ENCODE peak calls at places on chromosome 3, in nine cellular contexts. One of them, this sample, is unnamed.

GRCh38 chr3:106428565-106428994 is 559.8 kb upstream of the CBLB start:
- DNase-seq in breast epithelium: no peak
- DNase-seq in nephron progenitor cell: no peak
- DNase-seq in kidney: no peak
- DNase-seq in ovary: peak
- DNase-seq in neural crest cell: no peak
- DNase-seq in progenitor cell of endocrine pancreas: no peak
- DNase-seq in RWPE1: peak
- DNase-seq in stomach: no peak
- DNase-seq in this sample: peak

GRCh38 chr3:104596054-104596453 is 770.7 kb upstream of the ALCAM start:
- DNase-seq in neural crest cell: no peak
- DNase-seq in RWPE1: no peak
- DNase-seq in ovary: no peak
- DNase-seq in progenitor cell of endocrine pancreas: no peak
- DNase-seq in breast epithelium: no peak
- DNase-seq in stomach: no peak
- DNase-seq in nephron progenitor cell: no peak
- DNase-seq in kidney: no peak
- DNase-seq in this sample: no peak

GRCh38 chr3:156187146-156187769 is 66.9 kb downstream of the KCNAB1 start:
- DNase-seq in neural crest cell: no peak
- DNase-seq in progenitor cell of endocrine pancreas: no peak
- DNase-seq in kidney: no peak
- DNase-seq in ovary: no peak
- DNase-seq in RWPE1: no peak
- DNase-seq in breast epithelium: no peak
- DNase-seq in stomach: no peak
- DNase-seq in nephron progenitor cell: no peak
- DNase-seq in this sample: no peak

GRCh38 chr3:6680119-6680806 is 180.7 kb upstream of the GRM7 start:
- DNase-seq in neural crest cell: no peak
- DNase-seq in RWPE1: no peak
- DNase-seq in breast epithelium: no peak
- DNase-seq in progenitor cell of endocrine pancreas: no peak
- DNase-seq in nephron progenitor cell: no peak
- DNase-seq in stomach: no peak
- DNase-seq in ovary: no peak
- DNase-seq in kidney: no peak
- DNase-seq in this sample: no peak

GRCh38 chr3:45785626-45786150 is 10.6 kb downstream of the SLC6A20 start:
- DNase-seq in breast epithelium: peak
- DNase-seq in neural crest cell: no peak
- DNase-seq in RWPE1: no peak
- DNase-seq in nephron progenitor cell: no peak
- DNase-seq in stomach: peak
- DNase-seq in kidney: no peak
- DNase-seq in ovary: no peak
- DNase-seq in progenitor cell of endocrine pancreas: no peak
- DNase-seq in this sample: no peak

GRCh38 chr3:194275721-194276120 is 75.4 kb downstream of the CPN2 start:
- DNase-seq in ovary: peak
- DNase-seq in progenitor cell of endocrine pancreas: no peak
- DNase-seq in stomach: no peak
- DNase-seq in breast epithelium: peak
- DNase-seq in kidney: no peak
- DNase-seq in nephron progenitor cell: no peak
- DNase-seq in RWPE1: no peak
- DNase-seq in neural crest cell: no peak
- DNase-seq in this sample: no peak

GRCh38 chr3:71504250-71505036 is 79.1 kb downstream of the FOXP1 start:
- DNase-seq in kidney: no peak
- DNase-seq in stomach: no peak
- DNase-seq in nephron progenitor cell: no peak
- DNase-seq in progenitor cell of endocrine pancreas: no peak
- DNase-seq in neural crest cell: no peak
- DNase-seq in RWPE1: peak
- DNase-seq in breast epithelium: no peak
- DNase-seq in ovary: no peak
- DNase-seq in this sample: no peak

GRCh38 chr3:152382312-152383135 is 113.8 kb downstream of the MBNL1 start:
- DNase-seq in kidney: no peak
- DNase-seq in progenitor cell of endocrine pancreas: no peak
- DNase-seq in RWPE1: no peak
- DNase-seq in breast epithelium: no peak
- DNase-seq in nephron progenitor cell: no peak
- DNase-seq in neural crest cell: no peak
- DNase-seq in ovary: no peak
- DNase-seq in stomach: no peak
- DNase-seq in this sample: no peak

GRCh38 chr3:9914559-9915251 is 2.2 kb upstream of the IL17RC start:
- DNase-seq in nephron progenitor cell: no peak
- DNase-seq in ovary: no peak
- DNase-seq in breast epithelium: no peak
- DNase-seq in progenitor cell of endocrine pancreas: no peak
- DNase-seq in kidney: no peak
- DNase-seq in stomach: no peak
- DNase-seq in neural crest cell: no peak
- DNase-seq in RWPE1: no peak
- DNase-seq in this sample: no peak

GRCh38 chr3:120450914-120451669 is at the start of gene FSTL1:
- DNase-seq in ovary: peak
- DNase-seq in nephron progenitor cell: peak
- DNase-seq in breast epithelium: peak
- DNase-seq in progenitor cell of endocrine pancreas: peak
- DNase-seq in stomach: no peak
- DNase-seq in neural crest cell: peak
- DNase-seq in RWPE1: no peak
- DNase-seq in kidney: peak
- DNase-seq in this sample: no peak

DNA sequence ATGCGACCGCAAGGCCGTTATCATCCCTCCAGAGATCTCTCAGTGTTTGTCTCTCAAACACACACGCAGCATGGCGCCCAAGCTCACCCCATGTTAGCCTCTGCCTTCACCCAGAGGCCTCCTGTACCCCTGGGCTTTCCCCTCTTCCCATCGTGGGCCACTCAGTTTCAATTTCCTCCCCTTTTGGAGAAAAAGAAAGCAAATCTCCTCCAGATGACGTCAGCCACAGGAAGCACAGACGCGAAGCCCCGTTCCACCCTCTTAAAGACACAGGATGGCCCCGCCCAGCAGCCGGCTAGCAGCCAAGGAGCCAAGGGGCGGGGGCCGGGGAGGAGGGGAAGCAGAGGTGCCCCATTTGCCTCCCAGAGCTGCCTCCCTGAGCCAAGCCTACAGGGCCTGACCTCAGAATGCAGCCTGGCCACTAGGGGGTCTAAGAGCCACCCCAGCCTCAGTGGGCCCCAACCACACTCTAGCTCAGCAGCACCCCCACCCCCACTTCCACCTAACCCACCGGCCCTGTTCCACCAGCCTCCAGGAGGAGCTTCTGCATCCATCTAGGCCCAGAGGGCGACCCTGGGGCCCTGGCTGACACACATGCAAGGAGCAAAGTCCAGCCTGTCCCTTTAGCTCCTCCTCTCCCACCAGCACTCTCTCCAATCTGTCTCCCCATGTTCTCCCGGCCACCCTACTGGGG is 26.5 kb downstream of the ATRIP start:
- DNase-seq in RWPE1: peak
- DNase-seq in stomach: peak
- DNase-seq in neural crest cell: peak
- DNase-seq in ovary: peak
- DNase-seq in progenitor cell of endocrine pancreas: peak
- DNase-seq in breast epithelium: peak
- DNase-seq in kidney: peak
- DNase-seq in nephron progenitor cell: peak
- DNase-seq in this sample: peak
- TF ChIP-seq CTCF in RWPE1: peak
- TF ChIP-seq CTCF in stomach: peak
- TF ChIP-seq CTCF in neural crest cell: peak
- TF ChIP-seq CTCF in ovary: peak
- TF ChIP-seq CTCF in progenitor cell of endocrine pancreas: peak
- TF ChIP-seq CTCF in breast epithelium: peak
- TF ChIP-seq CTCF in kidney: peak
- TF ChIP-seq CTCF in nephron progenitor cell: peak
- TF ChIP-seq CTCF in this sample: peak

GRCh38 chr3:98453827-98454226 is 9.2 kb upstream of the OR5K1 start:
- DNase-seq in neural crest cell: no peak
- DNase-seq in RWPE1: no peak
- DNase-seq in progenitor cell of endocrine pancreas: no peak
- DNase-seq in kidney: no peak
- DNase-seq in nephron progenitor cell: no peak
- DNase-seq in breast epithelium: no peak
- DNase-seq in ovary: no peak
- DNase-seq in stomach: no peak
- DNase-seq in this sample: no peak

GRCh38 chr3:98449606-98450193 is 13.3 kb upstream of the OR5K1 start:
- DNase-seq in neural crest cell: no peak
- DNase-seq in RWPE1: no peak
- DNase-seq in ovary: no peak
- DNase-seq in nephron progenitor cell: no peak
- DNase-seq in kidney: no peak
- DNase-seq in progenitor cell of endocrine pancreas: no peak
- DNase-seq in breast epithelium: no peak
- DNase-seq in stomach: no peak
- DNase-seq in this sample: no peak

GRCh38 chr3:98445949-98446406 is 17.0 kb upstream of the OR5K1 start:
- DNase-seq in stomach: no peak
- DNase-seq in nephron progenitor cell: no peak
- DNase-seq in RWPE1: peak
- DNase-seq in kidney: no peak
- DNase-seq in neural crest cell: no peak
- DNase-seq in breast epithelium: no peak
- DNase-seq in ovary: no peak
- DNase-seq in progenitor cell of endocrine pancreas: no peak
- DNase-seq in this sample: no peak

GRCh38 chr3:98454929-98455328 is 8.1 kb upstream of the OR5K1 start:
- DNase-seq in ovary: no peak
- DNase-seq in progenitor cell of endocrine pancreas: no peak
- DNase-seq in neural crest cell: no peak
- DNase-seq in nephron progenitor cell: no peak
- DNase-seq in stomach: no peak
- DNase-seq in breast epithelium: no peak
- DNase-seq in RWPE1: peak
- DNase-seq in kidney: no peak
- DNase-seq in this sample: no peak

DNA sequence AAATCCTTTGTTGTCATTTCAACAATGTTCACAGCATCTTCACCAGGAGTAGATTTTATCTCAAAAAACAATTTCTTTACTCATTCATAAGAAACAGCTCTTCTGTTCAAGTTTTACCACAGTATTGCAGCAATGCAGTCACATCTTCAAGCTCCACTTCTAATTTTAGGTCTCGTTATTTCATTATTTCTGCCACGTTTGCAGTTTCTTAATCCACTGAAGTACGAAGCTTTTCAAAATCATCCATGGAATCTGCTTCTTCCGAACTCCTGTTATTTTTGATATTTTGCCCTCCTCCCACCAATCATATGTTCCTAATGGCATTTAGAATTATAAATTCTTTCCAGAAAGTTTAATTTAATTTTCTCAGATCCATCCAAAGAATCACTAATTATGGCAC is 12.6 kb upstream of the OR5K1 start:
- DNase-seq in stomach: no peak
- DNase-seq in ovary: no peak
- DNase-seq in breast epithelium: no peak
- DNase-seq in nephron progenitor cell: no peak
- DNase-seq in kidney: no peak
- DNase-seq in neural crest cell: no peak
- DNase-seq in RWPE1: no peak
- DNase-seq in progenitor cell of endocrine pancreas: no peak
- DNase-seq in this sample: no peak
- TF ChIP-seq CTCF in stomach: no peak
- TF ChIP-seq CTCF in ovary: no peak
- TF ChIP-seq CTCF in breast epithelium: no peak
- TF ChIP-seq CTCF in nephron progenitor cell: no peak
- TF ChIP-seq CTCF in kidney: no peak
- TF ChIP-seq CTCF in neural crest cell: no peak
- TF ChIP-seq CTCF in RWPE1: no peak
- TF ChIP-seq CTCF in progenitor cell of endocrine pancreas: no peak
- TF ChIP-seq CTCF in this sample: no peak

DNA sequence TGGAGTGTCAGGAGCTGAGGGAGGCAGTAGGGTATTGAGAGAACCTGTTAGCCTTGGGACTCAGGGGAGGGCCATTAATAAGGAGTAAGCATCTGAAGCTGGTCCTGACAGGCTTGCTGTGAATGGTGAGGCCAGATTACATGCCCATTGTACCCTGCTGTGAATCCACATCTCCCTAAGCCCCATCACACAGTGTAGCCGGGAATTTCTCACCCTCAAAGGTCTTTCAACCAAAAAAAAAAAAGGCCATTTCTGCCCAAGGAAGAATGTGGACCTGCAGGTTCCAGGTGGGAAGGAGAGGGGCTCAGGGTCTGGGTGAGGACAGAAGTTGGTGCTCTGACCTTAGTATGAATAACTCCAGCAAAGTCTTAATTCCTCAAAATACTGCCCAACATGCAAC is 37.2 kb downstream of the MAGEF1 start:
- DNase-seq in nephron progenitor cell: no peak
- DNase-seq in ovary: no peak
- DNase-seq in RWPE1: no peak
- DNase-seq in kidney: no peak
- DNase-seq in progenitor cell of endocrine pancreas: no peak
- DNase-seq in breast epithelium: no peak
- DNase-seq in stomach: no peak
- DNase-seq in neural crest cell: no peak
- DNase-seq in this sample: no peak
- TF ChIP-seq CTCF in nephron progenitor cell: no peak
- TF ChIP-seq CTCF in ovary: no peak
- TF ChIP-seq CTCF in RWPE1: no peak
- TF ChIP-seq CTCF in kidney: no peak
- TF ChIP-seq CTCF in progenitor cell of endocrine pancreas: no peak
- TF ChIP-seq CTCF in breast epithelium: no peak
- TF ChIP-seq CTCF in stomach: no peak
- TF ChIP-seq CTCF in neural crest cell: no peak
- TF ChIP-seq CTCF in this sample: no peak

DNA sequence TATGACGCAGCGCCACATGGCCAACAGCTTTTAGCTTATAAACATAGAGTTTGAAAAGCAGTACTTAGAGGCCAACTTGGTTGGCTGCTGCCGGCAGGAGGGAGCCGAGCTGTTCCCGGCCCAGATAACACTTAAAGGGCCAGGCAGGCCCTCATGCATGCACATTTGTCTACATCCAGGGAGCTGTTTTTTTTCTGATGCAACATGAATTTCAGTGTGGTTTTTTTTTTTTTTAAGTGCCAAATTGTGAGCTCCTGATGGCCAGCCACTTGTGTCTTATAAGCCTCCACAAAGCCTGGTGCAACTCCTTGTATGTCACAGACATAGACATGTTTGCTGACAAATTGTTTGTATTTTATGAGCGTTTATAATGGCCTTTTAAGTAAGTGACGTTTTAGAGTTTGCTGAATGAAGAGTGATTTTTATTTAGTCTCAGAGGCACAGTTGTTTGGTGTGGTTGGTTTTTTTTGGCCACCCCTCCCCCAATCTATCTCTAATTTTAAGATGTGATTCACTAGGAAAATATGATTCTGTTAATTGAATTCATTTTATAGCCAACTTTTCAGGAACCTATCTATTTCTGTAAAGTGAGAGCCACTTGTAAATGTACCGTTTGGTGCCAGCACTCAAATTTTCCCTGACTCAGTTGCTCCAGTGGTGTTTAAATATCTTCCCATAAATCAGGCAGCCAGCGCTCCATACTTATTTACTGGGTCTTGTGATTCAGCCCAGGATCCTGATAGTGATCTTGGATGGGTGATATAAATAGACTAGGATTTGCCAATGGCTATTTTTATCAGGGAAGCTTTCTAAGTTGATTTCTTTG is 134.3 kb downstream of the VGLL4 start:
- DNase-seq in nephron progenitor cell: peak
- DNase-seq in kidney: peak
- DNase-seq in neural crest cell: peak
- DNase-seq in progenitor cell of endocrine pancreas: no peak
- DNase-seq in stomach: peak
- DNase-seq in ovary: peak
- DNase-seq in breast epithelium: peak
- DNase-seq in RWPE1: no peak
- DNase-seq in this sample: peak
- TF ChIP-seq CTCF in nephron progenitor cell: no peak
- TF ChIP-seq CTCF in kidney: no peak
- TF ChIP-seq CTCF in neural crest cell: no peak
- TF ChIP-seq CTCF in progenitor cell of endocrine pancreas: no peak
- TF ChIP-seq CTCF in stomach: peak
- TF ChIP-seq CTCF in ovary: peak
- TF ChIP-seq CTCF in breast epithelium: no peak
- TF ChIP-seq CTCF in RWPE1: no peak
- TF ChIP-seq CTCF in this sample: peak

This sample was measured in AG09319.